ENCODE peak calls at places on chromosomes 16 and 17, in five cellular contexts. S, N, P, Y and M are unnamed samples.

GRCh38 chr17:210402-210801 is 29.0 kb upstream of the DOC2B start:
- DNase-seq in S (no peak), N (no peak), P (no peak), Y (no peak), M (no peak)

GRCh38 chr17:37743612-37743874 is 1.3 kb downstream of the HNF1B start:
- DNase-seq in S (no peak), N (no peak), P (peak), Y (no peak), M (no peak)

GRCh38 chr17:58517928-58518609 is 3.6 kb upstream of the MTMR4 start:
- DNase-seq in S (peak), N (peak), P (peak), Y (peak), M (peak)

GRCh38 chr17:33233855-33234228 is 59.3 kb downstream of the ASIC2 start:
- DNase-seq in S (no peak), N (no peak), P (no peak), Y (no peak), M (no peak)

GRCh38 chr16:46782320-46782719 is 34.2 kb upstream of the MYLK3 start:
- DNase-seq in S (no peak), N (no peak), P (no peak), Y (no peak), M (no peak)

GRCh38 chr17:76415786-76416185 is 31.4 kb downstream of the SPHK1 start:
- DNase-seq in S (no peak), N (no peak), P (no peak), Y (no peak), M (no peak)

GRCh38 chr17:38554430-38555350 is 51.1 kb downstream of the SRCIN1 start:
- DNase-seq in S (no peak), N (no peak), P (no peak), Y (no peak), M (no peak)

GRCh38 chr17:71412803-71413202 is 708.0 kb upstream of the SOX9 start:
- DNase-seq in S (peak), N (no peak), P (no peak), Y (no peak), M (peak)

GRCh38 chr16:85736924-85737323 is 14.0 kb downstream of the C16orf74 start:
- DNase-seq in S (no peak), N (no peak), P (no peak), Y (no peak), M (no peak)

GRCh38 chr16:56424791-56425438 is 430 bp downstream of the AMFR start:
- DNase-seq in S (no peak), N (no peak), P (peak), Y (peak), M (no peak)

GRCh38 chr17:67639555-67639954 is 78.2 kb upstream of the NOL11 start:
- DNase-seq in S (no peak), N (no peak), P (no peak), Y (no peak), M (no peak)

GRCh38 chr17:79623786-79624657 is 13.2 kb upstream of the RBFOX3 start:
- DNase-seq in S (no peak), N (no peak), P (no peak), Y (no peak), M (no peak)

GRCh38 chr17:67490471-67490870 is 113.4 kb downstream of the PITPNC1 start:
- DNase-seq in S (no peak), N (no peak), P (no peak), Y (no peak), M (no peak)

GRCh38 chr16:14409563-14409962 is 220.5 kb downstream of the PARN start:
- DNase-seq in S (peak), N (no peak), P (no peak), Y (no peak), M (no peak)

GRCh38 chr17:77697480-77698400 is 260.8 kb upstream of the TNRC6C start:
- DNase-seq in S (no peak), N (no peak), P (no peak), Y (peak), M (no peak)

GRCh38 chr17:81932333-81932983 is 4.6 kb downstream of the PYCR1 start:
- DNase-seq in S (no peak), N (no peak), P (no peak), Y (no peak), M (peak)

GRCh38 chr17:5049314-5049819 is 14.1 kb upstream of the SLC52A1 start:
- DNase-seq in S (no peak), N (no peak), P (no peak), Y (peak), M (peak)